ENCODE peak calls at places on chromosomes 12 and 14, in five cellular contexts. One of them, this sample, is unnamed.

GRCh38 chr14:32372154-32372553 is 43.1 kb downstream of the AKAP6 start:
- DNase-seq in body of pancreas: no peak
- DNase-seq in fibroblast of the aortic adventitia: peak; percentile 95
- DNase-seq in kidney: no peak
- DNase-seq in Peyer's patch: no peak
- DNase-seq in this sample: peak; percentile 95

GRCh38 chr14:104346112-104346462 is 207.7 kb downstream of the KIF26A start:
- DNase-seq in body of pancreas: no peak
- DNase-seq in fibroblast of the aortic adventitia: no peak
- DNase-seq in kidney: no peak
- DNase-seq in Peyer's patch: peak; percentile 37
- DNase-seq in this sample: no peak

GRCh38 chr12:3088251-3088650 is 11.1 kb downstream of the TSPAN9 start:
- DNase-seq in body of pancreas: no peak
- DNase-seq in fibroblast of the aortic adventitia: no peak
- DNase-seq in kidney: no peak
- DNase-seq in Peyer's patch: peak; percentile 10
- DNase-seq in this sample: no peak

GRCh38 chr12:88579572-88579940 is 715 bp downstream of the KITLG start:
- DNase-seq in body of pancreas: peak; percentile 53
- DNase-seq in fibroblast of the aortic adventitia: no peak
- DNase-seq in kidney: peak; percentile 61
- DNase-seq in Peyer's patch: peak; percentile 72
- DNase-seq in this sample: peak; percentile 16

GRCh38 chr12:58529897-58530296 is 390.4 kb downstream of the LRIG3 start:
- DNase-seq in body of pancreas: no peak
- DNase-seq in fibroblast of the aortic adventitia: peak; percentile 98
- DNase-seq in kidney: no peak
- DNase-seq in Peyer's patch: no peak
- DNase-seq in this sample: peak; percentile 91

GRCh38 chr12:108442910-108443309 is 72.2 kb upstream of the FICD start:
- DNase-seq in body of pancreas: no peak
- DNase-seq in fibroblast of the aortic adventitia: no peak
- DNase-seq in kidney: no peak
- DNase-seq in Peyer's patch: no peak
- DNase-seq in this sample: no peak

GRCh38 chr14:90495357-90496276 is 98.8 kb downstream of the CALM1 start:
- DNase-seq in body of pancreas: peak; percentile 57
- DNase-seq in fibroblast of the aortic adventitia: peak; percentile 76
- DNase-seq in kidney: no peak
- DNase-seq in Peyer's patch: no peak
- DNase-seq in this sample: peak; percentile 46

GRCh38 chr12:4386756-4387155 is 7.2 kb upstream of the FGF23 start:
- DNase-seq in body of pancreas: no peak
- DNase-seq in fibroblast of the aortic adventitia: no peak
- DNase-seq in kidney: no peak
- DNase-seq in Peyer's patch: no peak
- DNase-seq in this sample: no peak

GRCh38 chr12:17954788-17955187 is 135.2 kb downstream of the RERGL start:
- DNase-seq in body of pancreas: no peak
- DNase-seq in fibroblast of the aortic adventitia: no peak
- DNase-seq in kidney: no peak
- DNase-seq in Peyer's patch: no peak
- DNase-seq in this sample: no peak

GRCh38 chr12:6532927-6533652 is 1.2 kb upstream of the GAPDH start:
- DNase-seq in body of pancreas: peak; percentile 61
- DNase-seq in fibroblast of the aortic adventitia: peak; percentile 50
- DNase-seq in kidney: peak; percentile 92
- DNase-seq in Peyer's patch: peak; percentile 84
- DNase-seq in this sample: peak; percentile 82

GRCh38 chr14:61557854-61558253 is 137.5 kb upstream of the HIF1A start:
- DNase-seq in body of pancreas: no peak
- DNase-seq in fibroblast of the aortic adventitia: no peak
- DNase-seq in kidney: no peak
- DNase-seq in Peyer's patch: no peak
- DNase-seq in this sample: no peak

GRCh38 chr12:53523131-53523530 is 15.8 kb upstream of the NPFF start:
- DNase-seq in body of pancreas: no peak
- DNase-seq in fibroblast of the aortic adventitia: no peak
- DNase-seq in kidney: no peak
- DNase-seq in Peyer's patch: no peak
- DNase-seq in this sample: peak; percentile 53

GRCh38 chr14:79136437-79137430 is 966.6 kb downstream of the NRXN3 start:
- DNase-seq in body of pancreas: no peak
- DNase-seq in fibroblast of the aortic adventitia: no peak
- DNase-seq in kidney: no peak
- DNase-seq in Peyer's patch: no peak
- DNase-seq in this sample: no peak

GRCh38 chr12:64806593-64806992 is 17.9 kb upstream of the TBC1D30 start:
- DNase-seq in body of pancreas: no peak
- DNase-seq in fibroblast of the aortic adventitia: no peak
- DNase-seq in kidney: no peak
- DNase-seq in Peyer's patch: no peak
- DNase-seq in this sample: peak; percentile 65

GRCh38 chr14:55073856-55074255 is 22.4 kb downstream of the MAPK1IP1L start:
- DNase-seq in body of pancreas: no peak
- DNase-seq in fibroblast of the aortic adventitia: peak; percentile 86
- DNase-seq in kidney: no peak
- DNase-seq in Peyer's patch: no peak
- DNase-seq in this sample: peak; percentile 60

GRCh38 chr12:20211537-20211936 is 156.8 kb upstream of the PDE3A start:
- DNase-seq in body of pancreas: no peak
- DNase-seq in fibroblast of the aortic adventitia: no peak
- DNase-seq in kidney: no peak
- DNase-seq in Peyer's patch: no peak
- DNase-seq in this sample: no peak

GRCh38 chr14:42113358-42114070 is 506.8 kb downstream of the LRFN5 start:
- DNase-seq in body of pancreas: no peak
- DNase-seq in fibroblast of the aortic adventitia: no peak
- DNase-seq in kidney: no peak
- DNase-seq in Peyer's patch: no peak
- DNase-seq in this sample: no peak

GRCh38 chr12:108060054-108060453 is 69.0 kb upstream of the WSCD2 start:
- DNase-seq in body of pancreas: no peak
- DNase-seq in fibroblast of the aortic adventitia: no peak
- DNase-seq in kidney: no peak
- DNase-seq in Peyer's patch: no peak
- DNase-seq in this sample: no peak

GRCh38 chr12:109844091-109844490 is 10.9 kb upstream of the TRPV4 start:
- DNase-seq in body of pancreas: no peak
- DNase-seq in fibroblast of the aortic adventitia: peak; percentile 30
- DNase-seq in kidney: no peak
- DNase-seq in Peyer's patch: no peak
- DNase-seq in this sample: peak; percentile 37

GRCh38 chr12:76083246-76083735 is 1.2 kb downstream of the NAP1L1 start:
- DNase-seq in body of pancreas: no peak
- DNase-seq in fibroblast of the aortic adventitia: no peak
- DNase-seq in kidney: no peak
- DNase-seq in Peyer's patch: no peak
- DNase-seq in this sample: no peak
- H3K4me3 ChIP-seq in body of pancreas: no peak overlapping the region
- H3K4me3 ChIP-seq in fibroblast of the aortic adventitia: peak overlapping the region; percentile 89
- H3K4me3 ChIP-seq in kidney: peak overlapping the region; percentile 88
- H3K4me3 ChIP-seq in Peyer's patch: peak overlapping the region; percentile 76
- H3K4me3 ChIP-seq in this sample: peak overlapping the region; percentile 77

GRCh38 chr14:65939184-65939583 is 526.7 kb downstream of the FUT8 start:
- DNase-seq in body of pancreas: no peak
- DNase-seq in fibroblast of the aortic adventitia: no peak
- DNase-seq in kidney: no peak
- DNase-seq in Peyer's patch: no peak
- DNase-seq in this sample: no peak

GRCh38 chr14:65941091-65941490 is 528.6 kb downstream of the FUT8 start:
- DNase-seq in body of pancreas: no peak
- DNase-seq in fibroblast of the aortic adventitia: no peak
- DNase-seq in kidney: no peak
- DNase-seq in Peyer's patch: no peak
- DNase-seq in this sample: no peak

GRCh38 chr14:65937804-65938316 is 525.3 kb downstream of the FUT8 start:
- DNase-seq in body of pancreas: no peak
- DNase-seq in fibroblast of the aortic adventitia: no peak
- DNase-seq in kidney: no peak
- DNase-seq in Peyer's patch: no peak
- DNase-seq in this sample: no peak

GRCh38 chr14:65938738-65939137 is 526.2 kb downstream of the FUT8 start:
- DNase-seq in body of pancreas: no peak
- DNase-seq in fibroblast of the aortic adventitia: no peak
- DNase-seq in kidney: no peak
- DNase-seq in Peyer's patch: no peak
- DNase-seq in this sample: no peak

GRCh38 chr14:65940056-65940735 is 527.7 kb downstream of the FUT8 start:
- DNase-seq in body of pancreas: no peak
- DNase-seq in fibroblast of the aortic adventitia: no peak
- DNase-seq in kidney: no peak
- DNase-seq in Peyer's patch: no peak
- DNase-seq in this sample: no peak
- TF ChIP-seq CTCF in body of pancreas: no peak
- TF ChIP-seq CTCF in fibroblast of the aortic adventitia: no peak
- TF ChIP-seq CTCF in kidney: no peak
- TF ChIP-seq CTCF in Peyer's patch: no peak
- TF ChIP-seq CTCF in this sample: no peak

GRCh38 chr14:24064856-24065255 is 6.5 kb upstream of the CPNE6 start:
- DNase-seq in body of pancreas: no peak
- DNase-seq in fibroblast of the aortic adventitia: no peak
- DNase-seq in kidney: peak; percentile 44
- DNase-seq in Peyer's patch: no peak
- DNase-seq in this sample: no peak

GRCh38 chr14:24062216-24062980 is 9.0 kb upstream of the CPNE6 start:
- DNase-seq in body of pancreas: peak; percentile 35
- DNase-seq in fibroblast of the aortic adventitia: no peak
- DNase-seq in kidney: peak; percentile 48
- DNase-seq in Peyer's patch: no peak
- DNase-seq in this sample: no peak

GRCh38 chr14:24063263-24063836 is 8.0 kb upstream of the CPNE6 start:
- DNase-seq in body of pancreas: no peak
- DNase-seq in fibroblast of the aortic adventitia: no peak
- DNase-seq in kidney: peak; percentile 35
- DNase-seq in Peyer's patch: no peak
- DNase-seq in this sample: no peak

GRCh38 chr14:24065408-24065807 is 6.0 kb upstream of the CPNE6 start:
- DNase-seq in body of pancreas: no peak
- DNase-seq in fibroblast of the aortic adventitia: no peak
- DNase-seq in kidney: peak; percentile 43
- DNase-seq in Peyer's patch: no peak
- DNase-seq in this sample: no peak

GRCh38 chr14:24064091-24064795 is 7.1 kb upstream of the CPNE6 start:
- DNase-seq in body of pancreas: no peak
- DNase-seq in fibroblast of the aortic adventitia: no peak
- DNase-seq in kidney: peak; percentile 45
- DNase-seq in Peyer's patch: no peak
- DNase-seq in this sample: no peak
- H3K4me3 ChIP-seq in body of pancreas: no peak overlapping the region
- H3K4me3 ChIP-seq in fibroblast of the aortic adventitia: no peak overlapping the region
- H3K4me3 ChIP-seq in kidney: no peak overlapping the region
- H3K4me3 ChIP-seq in Peyer's patch: no peak overlapping the region
- H3K4me3 ChIP-seq in this sample: no peak overlapping the region

GRCh38 chr12:14256555-14257169 is 108.8 kb upstream of the ATF7IP start:
- DNase-seq in body of pancreas: peak; percentile 87
- DNase-seq in fibroblast of the aortic adventitia: peak; percentile 92
- DNase-seq in kidney: peak; percentile 89
- DNase-seq in Peyer's patch: peak; percentile 58
- DNase-seq in this sample: peak; percentile 79
- TF ChIP-seq CTCF in body of pancreas: peak; percentile 85
- TF ChIP-seq CTCF in fibroblast of the aortic adventitia: peak; percentile 85
- TF ChIP-seq CTCF in kidney: peak; percentile 70
- TF ChIP-seq CTCF in Peyer's patch: peak; percentile 67
- TF ChIP-seq CTCF in this sample: peak; percentile 76

This sample was measured in foreskin fibroblast.